ENCODE peak calls at places on chromosome 2, in eight cellular contexts. D is fibroblast of pulmonary artery, B is cardiac fibroblast, O is heart right ventricle, I is endodermal cell, W is cardiac muscle cell, R is brain microvascular endothelial cell, K is bronchial epithelial cell. J is an unnamed sample.

GRCh38 chr2:96924775-96925747 is 55.2 kb upstream of the SEMA4C start:
- DNase-seq in D (no peak), B (no peak), O (no peak), I (no peak), W (no peak), R (no peak), K (no peak), J (no peak)

GRCh38 chr2:194252127-194252526 is 1404.9 kb upstream of the SLC39A10 start:
- DNase-seq in D (no peak), B (no peak), O (no peak), I (no peak), W (no peak), R (no peak), K (no peak), J (no peak)

GRCh38 chr2:237569896-237570295 is 3.5 kb downstream of the PRLH start:
- DNase-seq in D (no peak), B (no peak), O (no peak), I (no peak), W (no peak), R (no peak), K (no peak), J (no peak)

GRCh38 chr2:239599299-239599698 is 198.5 kb upstream of the HDAC4 start:
- DNase-seq in D (no peak), B (no peak), O (no peak), I (peak; percentile 36), W (no peak), R (no peak), K (no peak), J (no peak)

GRCh38 chr2:98932778-98933343 is 3.2 kb downstream of the CRACDL start:
- DNase-seq in D (no peak), B (no peak), O (no peak), I (peak; percentile 44), W (no peak), R (no peak), K (no peak), J (no peak)

GRCh38 chr2:186950694-186951093 is 101.7 kb upstream of the ZSWIM2 start:
- DNase-seq in D (no peak), B (no peak), O (no peak), I (no peak), W (no peak), R (no peak), K (no peak), J (no peak)

GRCh38 chr2:240374085-240374907 is 61.2 kb upstream of the GPC1 start:
- DNase-seq in D (peak; percentile 89), B (peak; percentile 93), O (peak; percentile 70), I (peak; percentile 63), W (peak; percentile 93), R (peak; percentile 82), K (peak; percentile 50), J (peak; percentile 55)

GRCh38 chr2:70978388-70979357 is at the start of gene ANKRD53:
- DNase-seq in D (peak; percentile 37), B (peak; percentile 56), O (peak; percentile 53), I (peak; percentile 92), W (peak; percentile 55), R (no peak), K (peak; percentile 15), J (no peak)

GRCh38 chr2:11687736-11688135 is 17.7 kb upstream of the NTSR2 start:
- DNase-seq in D (no peak), B (no peak), O (no peak), I (peak; percentile 51), W (no peak), R (no peak), K (no peak), J (no peak)
- H3K4me3 ChIP-seq in D (peak overlapping the region; percentile 43), B (no peak overlapping the region), O (no peak overlapping the region), I (no peak overlapping the region), W (no peak overlapping the region), R (no peak overlapping the region), K (no peak overlapping the region), J (no peak overlapping the region)

DNA sequence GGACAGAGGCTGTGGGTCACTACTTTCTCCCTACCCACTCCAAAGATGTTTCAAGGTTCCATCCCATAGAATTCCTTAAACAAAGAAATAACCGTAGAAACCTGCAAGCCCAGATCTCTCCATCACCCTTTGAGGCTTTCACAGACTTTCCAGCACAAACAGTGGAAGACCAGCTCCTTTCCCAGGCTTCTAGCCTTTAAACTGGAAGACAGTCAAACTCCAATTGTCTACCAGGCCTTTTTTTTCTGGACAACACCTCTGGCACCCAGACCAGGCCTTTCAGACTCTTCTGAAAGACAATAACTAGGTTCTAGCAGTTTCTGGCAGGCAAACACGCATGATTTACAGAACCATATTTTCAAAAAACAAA is 107.0 kb upstream of the MSH2 start:
- DNase-seq in D (no peak), B (no peak), O (no peak), I (no peak), W (no peak), R (no peak), K (no peak), J (no peak)
- H3K4me3 ChIP-seq in D (no peak overlapping the region), B (no peak overlapping the region), O (no peak overlapping the region), I (no peak overlapping the region), W (no peak overlapping the region), R (no peak overlapping the region), K (no peak overlapping the region), J (no peak overlapping the region)

GRCh38 chr2:218011641-218012040 is 8.8 kb upstream of the TNS1 start:
- DNase-seq in D (no peak), B (no peak), O (no peak), I (no peak), W (no peak), R (no peak), K (no peak), J (no peak)
- H3K4me3 ChIP-seq in D (no peak overlapping the region), B (no peak overlapping the region), O (no peak overlapping the region), I (no peak overlapping the region), W (no peak overlapping the region), R (no peak overlapping the region), K (no peak overlapping the region), J (no peak overlapping the region)

GRCh38 chr2:138779451-138780440 is at the start of gene NXPH2:
- DNase-seq in D (no peak), B (no peak), O (no peak), I (peak; percentile 84), W (peak; percentile 9), R (no peak), K (no peak), J (no peak)
- H3K4me3 ChIP-seq in D (no peak within 1 kb of the TSS), B (no peak within 1 kb of the TSS), O (peak within 1 kb of the TSS; percentile 26), I (peak within 1 kb of the TSS; percentile 87), W (peak within 1 kb of the TSS; percentile 50), R (peak within 1 kb of the TSS; percentile 6), K (peak within 1 kb of the TSS; percentile 5), J (peak within 1 kb of the TSS; percentile 52)

GRCh38 chr2:28422903-28423741 is 30.5 kb downstream of the FOSL2 start:
- DNase-seq in D (no peak), B (no peak), O (no peak), I (no peak), W (no peak), R (no peak), K (no peak), J (no peak)
- H3K4me3 ChIP-seq in D (no peak overlapping the region), B (no peak overlapping the region), O (no peak overlapping the region), I (no peak overlapping the region), W (no peak overlapping the region), R (no peak overlapping the region), K (no peak overlapping the region), J (no peak overlapping the region)

DNA sequence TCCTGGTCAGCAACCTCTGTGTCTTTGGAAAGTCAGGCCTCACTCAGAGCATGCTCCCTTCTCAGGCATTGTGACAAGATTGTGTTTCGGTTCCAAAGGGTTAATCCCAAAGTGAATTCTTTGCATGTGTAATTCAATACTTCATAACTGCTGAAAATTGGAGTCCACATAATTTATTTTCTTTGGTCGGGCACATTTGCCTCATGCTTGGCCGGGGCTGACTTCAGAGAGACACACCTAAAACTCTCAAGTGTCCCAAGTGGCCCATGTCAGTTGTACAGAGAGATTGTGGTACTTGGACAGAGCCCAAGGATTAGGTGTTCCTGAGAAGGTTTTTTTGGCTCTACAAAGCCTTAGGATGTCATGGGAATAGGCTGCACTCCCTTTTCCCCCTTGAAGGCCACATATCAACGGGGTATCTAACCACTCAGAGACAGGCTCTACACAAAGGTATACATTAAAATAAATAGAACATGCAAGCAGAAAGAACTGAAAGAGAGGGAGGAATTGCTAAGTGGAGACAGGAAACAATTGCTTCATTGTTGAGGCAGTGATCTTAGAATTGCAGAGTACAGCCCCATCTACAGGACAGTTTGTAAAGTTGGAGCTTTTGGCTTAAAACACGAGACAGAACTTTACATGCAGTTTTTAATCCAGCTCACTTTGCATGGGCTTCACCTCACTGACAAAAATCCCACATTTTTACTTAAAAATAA is 1232.3 kb upstream of the ZEB2 start:
- DNase-seq in D (peak; percentile 94), B (peak; percentile 94), O (no peak), I (peak; percentile 59), W (peak; percentile 93), R (peak; percentile 70), K (peak; percentile 82), J (peak; percentile 88)
- H3K4me3 ChIP-seq in D (no peak overlapping the region), B (no peak overlapping the region), O (no peak overlapping the region), I (no peak overlapping the region), W (no peak overlapping the region), R (no peak overlapping the region), K (no peak overlapping the region), J (no peak overlapping the region)

GRCh38 chr2:153068067-153068466 is 349.6 kb downstream of the ARL6IP6 start:
- DNase-seq in D (no peak), B (no peak), O (no peak), I (no peak), W (no peak), R (no peak), K (no peak), J (no peak)
- H3K4me3 ChIP-seq in D (no peak overlapping the region), B (no peak overlapping the region), O (no peak overlapping the region), I (no peak overlapping the region), W (no peak overlapping the region), R (no peak overlapping the region), K (no peak overlapping the region), J (no peak overlapping the region)